ENCODE peak calls at places on chromosomes 3 and 15, in five cellular contexts. C is breast epithelium, D is A549, Z is right lobe of liver, R is tibial nerve. J is an unnamed sample.

GRCh38 chr3:125693887-125694286 is 98.6 kb upstream of the OSBPL11 start:
- DNase-seq in C (no peak), D (no peak), Z (no peak), R (no peak), J (no peak)

GRCh38 chr3:45498532-45498931 is 96.0 kb upstream of the LIMD1 start:
- DNase-seq in C (no peak), D (no peak), Z (peak), R (no peak), J (no peak)

GRCh38 chr3:140376136-140376889 is 301.6 kb upstream of the TRIM42 start:
- DNase-seq in C (no peak), D (no peak), Z (no peak), R (no peak), J (no peak)

GRCh38 chr15:22831473-22831872 is 7.0 kb upstream of the NIPA2 start:
- DNase-seq in C (no peak), D (peak), Z (no peak), R (no peak), J (no peak)

GRCh38 chr3:12663311-12663935 is 494 bp downstream of the RAF1 start:
- DNase-seq in C (peak), D (peak), Z (peak), R (peak), J (peak)

GRCh38 chr3:110687138-110687537 is 384.5 kb upstream of the NECTIN3 start:
- DNase-seq in C (no peak), D (no peak), Z (no peak), R (no peak), J (no peak)

GRCh38 chr15:29534378-29534777 is 264.8 kb upstream of the NSMCE3 start:
- DNase-seq in C (no peak), D (peak), Z (no peak), R (no peak), J (no peak)

GRCh38 chr3:191330309-191330712 is at the start of gene UTS2B:
- DNase-seq in C (no peak), D (peak), Z (no peak), R (no peak), J (peak)

GRCh38 chr15:71800190-71800589 is 10.2 kb upstream of the NR2E3 start:
- DNase-seq in C (no peak), D (no peak), Z (no peak), R (no peak), J (no peak)

GRCh38 chr3:101631397-101631796 is 45.5 kb downstream of the ZBTB11 start:
- DNase-seq in C (no peak), D (no peak), Z (no peak), R (no peak), J (no peak)

GRCh38 chr3:41234823-41235722 is 35.8 kb downstream of the CTNNB1 start:
- DNase-seq in C (no peak), D (no peak), Z (no peak), R (no peak), J (no peak)

GRCh38 chr3:120797857-120798256 is 55.3 kb downstream of the GTF2E1 start:
- DNase-seq in C (no peak), D (no peak), Z (no peak), R (no peak), J (no peak)

GRCh38 chr3:12598890-12599289 is 42.0 kb downstream of the MKRN2 start:
- DNase-seq in C (no peak), D (no peak), Z (no peak), R (no peak), J (no peak)

GRCh38 chr15:91473894-91474293 is 373.8 kb downstream of the SV2B start:
- DNase-seq in C (no peak), D (no peak), Z (no peak), R (no peak), J (no peak)

GRCh38 chr15:48384616-48385015 is 53.4 kb downstream of the DUT start:
- DNase-seq in C (no peak), D (no peak), Z (no peak), R (no peak), J (no peak)

GRCh38 chr15:52076889-52077781 is 35.4 kb downstream of the BCL2L10 start:
- DNase-seq in C (no peak), D (peak), Z (no peak), R (no peak), J (peak)

GRCh38 chr15:48366574-48367312 is 35.5 kb downstream of the DUT start:
- DNase-seq in C (no peak), D (no peak), Z (no peak), R (peak), J (no peak)

GRCh38 chr3:196528639-196529233 is 13.6 kb upstream of the SMCO1 start:
- DNase-seq in C (no peak), D (peak), Z (peak), R (peak), J (peak)

GRCh38 chr15:81813215-81813614 is 232.6 kb downstream of the MEX3B start:
- DNase-seq in C (no peak), D (peak), Z (no peak), R (no peak), J (no peak)

GRCh38 chr3:125605771-125606170 is 10.5 kb upstream of the OSBPL11 start:
- DNase-seq in C (no peak), D (no peak), Z (no peak), R (no peak), J (peak)

GRCh38 chr15:48424076-48424475 is 92.8 kb downstream of the DUT start:
- DNase-seq in C (no peak), D (no peak), Z (no peak), R (no peak), J (no peak)

GRCh38 chr15:69813881-69814280 is 283.8 kb downstream of the TLE3 start:
- DNase-seq in C (no peak), D (no peak), Z (no peak), R (no peak), J (no peak)

GRCh38 chr3:127011270-127011992 is 28.5 kb downstream of the PLXNA1 start:
- DNase-seq in C (no peak), D (no peak), Z (no peak), R (peak), J (peak)

GRCh38 chr15:88752956-88753355 is 50.3 kb upstream of the ACAN start:
- DNase-seq in C (no peak), D (no peak), Z (no peak), R (no peak), J (no peak)

GRCh38 chr15:88749699-88750098 is 53.5 kb upstream of the ACAN start:
- DNase-seq in C (no peak), D (peak), Z (no peak), R (no peak), J (no peak)

GRCh38 chr15:88756521-88756920 is 46.7 kb upstream of the ACAN start:
- DNase-seq in C (no peak), D (no peak), Z (no peak), R (no peak), J (no peak)

GRCh38 chr15:88748651-88749050 is 54.6 kb upstream of the ACAN start:
- DNase-seq in C (no peak), D (no peak), Z (no peak), R (no peak), J (no peak)

GRCh38 chr15:88752501-88752900 is 50.7 kb upstream of the ACAN start:
- DNase-seq in C (no peak), D (no peak), Z (no peak), R (no peak), J (no peak)
- TF ChIP-seq POLR2A in C (no peak), D (no peak), Z (no peak), R (no peak), J (no peak)

DNA sequence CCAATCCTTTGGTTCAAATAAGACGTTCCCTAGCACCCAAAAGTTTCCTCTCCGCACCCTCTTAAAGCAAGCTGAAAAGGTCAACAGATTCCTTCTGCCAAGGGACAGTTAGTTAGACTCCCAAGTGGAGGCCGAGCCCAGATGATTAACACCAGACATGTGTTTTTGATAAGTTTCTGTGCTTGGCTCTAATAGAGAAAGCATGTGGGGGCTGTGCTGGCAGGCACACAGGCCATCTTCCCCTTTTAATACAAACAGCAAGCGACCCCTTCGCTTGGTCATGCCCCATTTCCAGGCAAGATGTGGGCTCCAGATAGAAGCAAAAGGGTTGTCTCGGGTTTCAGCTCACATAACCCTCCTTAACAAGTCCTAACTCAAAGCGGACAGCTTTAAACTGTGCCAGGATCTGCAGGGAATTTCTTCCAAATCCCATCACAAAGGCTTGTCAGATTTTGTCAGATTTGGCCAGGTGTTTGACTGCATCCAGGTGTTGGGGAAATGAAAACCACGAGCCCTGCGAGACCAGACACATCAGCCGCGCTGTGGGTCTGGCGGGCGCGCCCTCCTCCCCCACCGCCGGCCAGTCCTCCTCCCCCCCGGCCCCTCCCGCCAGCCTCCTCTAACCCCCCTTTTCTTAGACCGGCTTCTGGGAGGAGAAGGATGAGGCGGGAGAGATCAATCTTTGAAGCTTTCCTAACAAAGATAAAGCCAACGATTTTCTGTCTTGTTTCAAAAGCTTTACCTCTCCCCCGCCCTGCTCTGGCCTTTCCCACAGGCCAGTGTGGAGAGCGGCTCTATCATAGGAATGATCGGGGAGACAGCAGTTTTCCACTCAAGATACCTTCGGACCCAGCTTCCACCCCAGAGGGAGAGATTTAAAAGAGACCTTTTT is 3.4 kb downstream of the HES1 start:
- DNase-seq in C (no peak), D (peak), Z (no peak), R (no peak), J (peak)
- TF ChIP-seq POLR2A in C (no peak), D (peak), Z (no peak), R (no peak), J (peak)

DNA sequence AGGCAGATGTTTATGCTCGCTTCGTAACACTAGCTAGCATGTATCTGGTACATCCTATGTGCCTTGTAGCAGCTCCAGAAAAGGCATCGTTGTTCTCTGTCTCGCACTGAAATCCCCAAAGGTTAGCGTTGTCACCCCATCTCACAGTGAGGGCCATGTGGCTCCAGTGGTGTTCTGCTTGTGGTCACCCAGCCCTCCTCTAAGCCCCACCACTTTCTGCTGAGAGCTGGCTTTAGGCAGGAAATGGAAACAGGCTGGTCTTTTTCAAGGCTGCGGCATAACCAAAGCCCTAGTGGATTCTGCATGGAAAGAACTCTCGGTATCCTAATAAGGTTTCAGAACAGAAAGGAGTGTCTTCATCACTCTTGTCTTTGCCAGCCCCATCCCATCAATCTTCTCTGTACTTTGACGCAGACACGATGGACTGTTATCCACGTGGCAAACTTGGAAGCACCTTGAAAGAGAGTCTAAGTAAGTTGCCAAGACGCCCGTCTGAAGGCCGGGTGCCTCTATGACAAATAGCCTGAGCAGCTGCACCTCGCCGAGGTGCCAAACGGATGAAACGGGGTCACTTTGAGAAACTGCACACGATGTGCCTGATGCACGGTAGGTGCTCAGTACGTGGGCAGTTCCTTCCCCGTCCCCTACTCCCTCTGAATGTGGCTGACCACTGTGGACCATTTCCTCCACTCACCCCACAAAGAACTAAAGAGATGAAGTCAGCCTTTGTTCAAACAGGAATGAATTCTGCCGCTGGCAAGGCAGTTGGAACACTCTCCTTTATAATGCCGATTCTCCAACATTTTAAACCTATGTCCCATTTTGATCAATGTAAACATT is 57.8 kb upstream of the MEF2A start:
- DNase-seq in C (no peak), D (no peak), Z (no peak), R (no peak), J (no peak)
- TF ChIP-seq POLR2A in C (no peak), D (no peak), Z (no peak), R (no peak), J (no peak)

GRCh38 chr3:111717601-111718000 is 122.5 kb upstream of the ZBED2 start:
- DNase-seq in C (peak), D (peak), Z (peak), R (peak), J (peak)
- TF ChIP-seq POLR2A in C (no peak), D (no peak), Z (no peak), R (no peak), J (no peak)

GRCh38 chr3:172750368-172751187 is at the start of gene ECT2:
- DNase-seq in C (peak), D (peak), Z (peak), R (peak), J (peak)
- TF ChIP-seq POLR2A in C (no peak), D (peak), Z (no peak), R (no peak), J (peak)

DNA sequence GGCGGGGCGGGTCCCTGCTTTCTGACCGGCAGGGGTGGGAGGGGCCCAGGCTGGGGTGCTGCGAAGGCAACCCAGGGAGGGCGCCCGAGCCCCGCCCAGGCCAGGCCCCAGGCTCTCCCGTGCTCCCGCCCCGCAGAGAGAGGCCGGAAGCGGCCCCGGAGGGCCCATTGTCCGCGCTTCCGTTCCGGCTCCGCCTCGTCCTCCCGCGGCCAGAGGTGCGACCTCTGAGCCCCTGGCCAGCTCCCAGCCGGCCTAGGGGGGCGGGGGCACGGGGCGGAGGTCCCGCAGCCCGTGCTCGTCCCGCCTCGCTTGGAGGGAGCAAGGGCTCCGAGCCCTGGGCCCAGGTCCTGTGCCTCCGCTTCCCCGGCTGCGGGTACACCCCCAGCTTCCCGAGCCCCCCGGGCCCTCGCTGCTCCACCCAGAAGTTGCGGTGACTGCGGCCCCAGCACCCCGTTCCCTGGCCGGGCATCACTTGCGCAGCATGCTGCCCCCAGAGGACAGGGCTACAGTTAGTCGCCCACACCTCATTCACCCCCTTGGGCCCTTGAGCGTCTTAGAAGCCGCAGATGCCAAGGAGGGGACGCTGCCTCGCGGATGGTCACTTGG is 20.4 kb upstream of the PLXND1 start:
- DNase-seq in C (peak), D (peak), Z (peak), R (peak), J (peak)
- TF ChIP-seq POLR2A in C (peak), D (peak), Z (peak), R (peak), J (peak)